ENCODE peak calls at places on chromosomes 4 and X, in six cellular contexts. Z is H9; H is kidney glomerular epithelial cell; J is stimulated activated CD8-positive, alpha-beta memory T cell treated with anti-CD3 and anti-CD28 coated beads, Interleukin-7, amount 100 ng/mL, for 1 hour; T is activated naive CD4-positive, alpha-beta T cell treated with anti-CD3 and anti-CD28 coated beads for 36 hours; R is GM12878. N is an unnamed sample.

GRCh38 chrX:103918050-103918449 is 44.4 kb upstream of the TMSB15B start:
- DNase-seq in Z (peak; percentile 87), H (peak; percentile 24), J (no peak), T (peak; percentile 67), R (no peak), N (peak; percentile 15)

GRCh38 chr4:176063718-176064117 is 1.9 kb upstream of the WDR17 start:
- DNase-seq in Z (no peak), H (no peak), J (no peak), T (no peak), R (no peak), N (no peak)

GRCh38 chr4:8303485-8304281 is 34.1 kb downstream of the HTRA3 start:
- DNase-seq in Z (no peak), H (peak; percentile 71), J (no peak), T (no peak), R (no peak), N (no peak)

GRCh38 chr4:164169591-164169990 is 584.3 kb upstream of the SMIM31 start:
- DNase-seq in Z (no peak), H (peak; percentile 51), J (no peak), T (no peak), R (no peak), N (no peak)

GRCh38 chrX:41734530-41734929 is 10.5 kb downstream of the GPR82 start:
- DNase-seq in Z (no peak), H (no peak), J (no peak), T (peak; percentile 12), R (no peak), N (no peak)

GRCh38 chr4:173415885-173416658 is 17.2 kb upstream of the SCRG1 start:
- DNase-seq in Z (no peak), H (no peak), J (no peak), T (no peak), R (no peak), N (peak; percentile 42)

GRCh38 chr4:10698172-10698571 is 13.6 kb upstream of the CLNK start:
- DNase-seq in Z (no peak), H (no peak), J (no peak), T (no peak), R (no peak), N (no peak)

GRCh38 chr4:86630629-86631028 is 36.5 kb downstream of the PTPN13 start:
- DNase-seq in Z (no peak), H (no peak), J (no peak), T (no peak), R (no peak), N (no peak)

GRCh38 chr4:78069309-78069708 is 12.2 kb downstream of the FRAS1 start:
- DNase-seq in Z (no peak), H (no peak), J (no peak), T (no peak), R (no peak), N (no peak)

GRCh38 chr4:127055349-127055748 is 577.4 kb upstream of the INTU start:
- DNase-seq in Z (no peak), H (no peak), J (no peak), T (no peak), R (no peak), N (no peak)

GRCh38 chrX:40172980-40173661 is 75.4 kb upstream of the BCOR start:
- DNase-seq in Z (no peak), H (no peak), J (no peak), T (peak; percentile 6), R (no peak), N (no peak)

GRCh38 chr4:40575846-40576245 is 53.8 kb downstream of the RBM47 start:
- DNase-seq in Z (no peak), H (no peak), J (no peak), T (no peak), R (no peak), N (no peak)

GRCh38 chrX:38260231-38260630 is 39.6 kb upstream of the SRPX start:
- DNase-seq in Z (peak; percentile 35), H (no peak), J (no peak), T (peak; percentile 6), R (no peak), N (no peak)

GRCh38 chrX:108001218-108001814 is 19.1 kb upstream of the TEX13B start:
- DNase-seq in Z (no peak), H (no peak), J (no peak), T (peak; percentile 37), R (no peak), N (peak; percentile 11)

GRCh38 chr4:3683744-3684421 is 82.3 kb upstream of the ADRA2C start:
- DNase-seq in Z (peak; percentile 23), H (no peak), J (no peak), T (no peak), R (no peak), N (no peak)

GRCh38 chr4:8332038-8332857 is 62.7 kb downstream of the HTRA3 start:
- DNase-seq in Z (no peak), H (no peak), J (no peak), T (no peak), R (no peak), N (no peak)

GRCh38 chrX:63922221-63922620 is 137.2 kb upstream of the ARHGEF9 start:
- DNase-seq in Z (no peak), H (peak; percentile 0), J (no peak), T (no peak), R (no peak), N (peak; percentile 11)

GRCh38 chr4:1010522-1011021 is 854 bp upstream of the FGFRL1 start:
- DNase-seq in Z (peak; percentile 62), H (peak; percentile 56), J (peak; percentile 34), T (peak; percentile 87), R (no peak), N (no peak)

GRCh38 chr4:151169223-151169622 is 69.8 kb downstream of the RPS3A start:
- DNase-seq in Z (no peak), H (no peak), J (no peak), T (no peak), R (no peak), N (no peak)

GRCh38 chr4:70706516-70706915 is 15.2 kb upstream of the RUFY3 start:
- DNase-seq in Z (no peak), H (peak; percentile 54), J (no peak), T (no peak), R (no peak), N (no peak)

GRCh38 chr4:27666943-27667342 is 806.3 kb downstream of the STIM2 start:
- DNase-seq in Z (peak; percentile 31), H (no peak), J (no peak), T (no peak), R (no peak), N (no peak)

GRCh38 chr4:53680168-53680567 is 88.9 kb upstream of the LNX1 start:
- DNase-seq in Z (no peak), H (no peak), J (no peak), T (no peak), R (no peak), N (no peak)

GRCh38 chr4:75046226-75046625 is 113.3 kb downstream of the PARM1 start:
- DNase-seq in Z (no peak), H (no peak), J (no peak), T (no peak), R (no peak), N (no peak)

GRCh38 chr4:142095886-142096605 is 459.7 kb downstream of the IL15 start:
- DNase-seq in Z (no peak), H (peak; percentile 95), J (no peak), T (no peak), R (no peak), N (peak; percentile 10)

N was measured in H54.